ENCODE peak calls at places on chromosomes 3 and 15, in seven cellular contexts. E, W, G, L, K, V and Z are unnamed samples.

GRCh38 chr3:54859204-54859603 is 68.7 kb downstream of the LRTM1 start:
- DNase-seq in K (no peak), W (no peak), G (peak; percentile 53), V (no peak), E (no peak), L (peak; percentile 29), Z (no peak)

GRCh38 chr3:161222662-161223061 is 1.6 kb downstream of the NMD3 start:
- DNase-seq in E (no peak), V (no peak), L (no peak), G (no peak), K (no peak), W (no peak), Z (no peak)

GRCh38 chr3:133944641-133945441 is 49.2 kb upstream of the RAB6B start:
- DNase-seq in K (peak; percentile 64), G (peak; percentile 85), W (no peak), E (no peak), L (peak; percentile 86), V (no peak), Z (no peak)

GRCh38 chr3:52524258-52524751 is 9.4 kb downstream of the NT5DC2 start:
- DNase-seq in V (no peak), W (no peak), L (no peak), E (no peak), G (no peak), K (peak; percentile 48), Z (no peak)

GRCh38 chr15:91223902-91224301 is 123.8 kb downstream of the SV2B start:
- DNase-seq in K (no peak), G (no peak), E (no peak), L (no peak), V (no peak), W (no peak), Z (no peak)

GRCh38 chr3:149877668-149878067 is 64.7 kb downstream of the RNF13 start:
- DNase-seq in E (no peak), L (no peak), K (no peak), V (no peak), G (no peak), W (no peak), Z (no peak)

GRCh38 chr3:156553705-156554356 is 1.1 kb downstream of the SSR3 start:
- DNase-seq in V (no peak), E (no peak), W (peak; percentile 72), G (peak; percentile 75), K (no peak), L (no peak), Z (no peak)

GRCh38 chr3:79597719-79598118 is 170.1 kb downstream of the ROBO1 start:
- DNase-seq in V (no peak), W (no peak), E (no peak), K (no peak), L (no peak), G (no peak), Z (no peak)

GRCh38 chr15:26870346-26870745 is 3.5 kb downstream of the GABRA5 start:
- DNase-seq in G (no peak), W (no peak), L (no peak), E (no peak), K (no peak), V (no peak), Z (no peak)